ENCODE peak calls at places on chromosomes 4 and X, in eight cellular contexts. C is neuronal stem cell, L is GM23248, H is colonic mucosa, N is brain microvascular endothelial cell, U is dorsolateral prefrontal cortex, X is psoas muscle, O is fibroblast of lung. P is an unnamed sample.

GRCh38 chr4:118286685-118287084 is 66.1 kb downstream of the PRSS12 start:
- DNase-seq in C (no peak), L (no peak), H (no peak), N (no peak), U (no peak), X (no peak), O (no peak), P (no peak)

GRCh38 chr4:113057891-113058290 is 8.4 kb downstream of the ANK2 start:
- DNase-seq in C (no peak), L (peak), H (no peak), N (peak), U (no peak), X (no peak), O (no peak), P (no peak)

GRCh38 chrX:132489256-132490085 is 633 bp upstream of the MBNL3 start:
- DNase-seq in C (peak), L (peak), H (peak), N (no peak), U (no peak), X (peak), O (peak), P (no peak)

GRCh38 chrX:72305286-72306084 is at the start of gene CITED1:
- DNase-seq in C (peak), L (peak), H (no peak), N (no peak), U (peak), X (no peak), O (no peak), P (no peak)

GRCh38 chrX:47498411-47498810 is 15.4 kb upstream of the ZNF41 start:
- DNase-seq in C (no peak), L (no peak), H (no peak), N (no peak), U (no peak), X (no peak), O (no peak), P (no peak)

GRCh38 chr4:96293806-96294205 is 453.9 kb downstream of the PDHA2 start:
- DNase-seq in C (no peak), L (no peak), H (no peak), N (peak), U (peak), X (no peak), O (no peak), P (no peak)

GRCh38 chr4:127604949-127605709 is 27.6 kb upstream of the INTU start:
- DNase-seq in C (peak), L (peak), H (no peak), N (no peak), U (no peak), X (no peak), O (peak), P (no peak)

GRCh38 chr4:68892861-68893260 is 58.7 kb downstream of the UGT2A3 start:
- DNase-seq in C (no peak), L (no peak), H (no peak), N (no peak), U (no peak), X (no peak), O (no peak), P (no peak)

GRCh38 chr4:56410247-56410646 is 23.0 kb upstream of the AASDH start:
- DNase-seq in C (peak), L (peak), H (peak), N (peak), U (peak), X (no peak), O (peak), P (peak)

GRCh38 chr4:108045687-108046024 is 56.0 kb downstream of the HADH start:
- DNase-seq in C (no peak), L (peak), H (no peak), N (no peak), U (no peak), X (peak), O (peak), P (no peak)

GRCh38 chr4:14596904-14597303 is 405.4 kb upstream of the CPEB2 start:
- DNase-seq in C (no peak), L (no peak), H (no peak), N (no peak), U (no peak), X (no peak), O (no peak), P (no peak)

GRCh38 chr4:67288964-67289363 is 256.3 kb downstream of the CENPC start:
- DNase-seq in C (peak), L (no peak), H (no peak), N (peak), U (no peak), X (no peak), O (no peak), P (no peak)

GRCh38 chr4:43337707-43338106 is 445.2 kb downstream of the GRXCR1 start:
- DNase-seq in C (no peak), L (peak), H (no peak), N (no peak), U (no peak), X (no peak), O (peak), P (no peak)
- H3K27ac ChIP-seq in C (no peak), L (peak), H (no peak), N (no peak), U (no peak), X (no peak), O (peak), P (no peak)

GRCh38 chr4:122552898-122553297 is 68.0 kb downstream of the IL21 start:
- DNase-seq in C (no peak), L (no peak), H (no peak), N (no peak), U (no peak), X (no peak), O (no peak), P (no peak)

GRCh38 chr4:122548452-122548851 is 72.4 kb downstream of the IL21 start:
- DNase-seq in C (no peak), L (no peak), H (no peak), N (peak), U (no peak), X (no peak), O (peak), P (no peak)

GRCh38 chr4:122553432-122553831 is 67.4 kb downstream of the IL21 start:
- DNase-seq in C (no peak), L (no peak), H (no peak), N (no peak), U (no peak), X (no peak), O (no peak), P (no peak)

DNA sequence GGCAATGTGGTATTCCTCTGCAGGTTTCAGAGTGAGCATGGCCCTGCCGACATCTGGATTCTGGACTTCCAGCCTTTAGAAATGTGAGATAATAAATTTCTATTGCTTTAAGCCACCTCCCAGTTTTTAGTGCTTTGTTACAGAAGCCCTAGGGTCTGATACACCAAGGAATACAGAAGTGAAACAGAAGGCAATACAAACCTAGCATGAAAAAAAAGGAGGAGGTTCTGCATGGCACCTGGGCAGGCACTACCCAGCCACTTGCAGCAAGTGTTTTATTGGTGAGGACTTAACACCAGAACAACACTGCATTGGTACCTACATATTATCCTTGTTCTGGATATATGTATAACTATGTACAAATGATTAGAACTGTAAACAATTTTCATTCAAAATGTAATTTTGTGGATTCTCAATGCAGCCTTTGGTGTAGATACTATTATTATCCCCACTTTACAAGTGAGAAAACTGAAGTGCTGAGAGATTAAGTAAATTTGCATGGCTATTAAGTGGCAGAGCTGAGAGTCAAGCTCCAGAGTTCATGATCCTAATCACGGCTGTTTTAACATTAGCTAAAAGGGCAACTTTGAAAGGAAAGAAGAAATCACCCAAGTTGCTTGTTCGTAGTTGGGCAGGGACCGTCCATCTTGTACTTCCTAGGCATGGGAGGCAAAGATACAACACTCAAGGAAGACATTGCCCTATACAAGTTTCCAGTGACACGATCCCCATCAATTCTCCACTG is 71.8 kb downstream of the IL21 start:
- DNase-seq in C (no peak), L (no peak), H (no peak), N (no peak), U (no peak), X (no peak), O (no peak), P (no peak)
- H3K27ac ChIP-seq in C (no peak), L (no peak), H (no peak), N (peak), U (no peak), X (no peak), O (no peak), P (no peak)

GRCh38 chr4:100540156-100540555 is 22.3 kb upstream of the EMCN start:
- DNase-seq in C (no peak), L (no peak), H (no peak), N (no peak), U (no peak), X (no peak), O (no peak), P (no peak)
- H3K27ac ChIP-seq in C (no peak), L (no peak), H (no peak), N (no peak), U (no peak), X (no peak), O (no peak), P (no peak)

GRCh38 chr4:6673660-6674499 is 19.8 kb upstream of the S100P start:
- DNase-seq in C (peak), L (peak), H (peak), N (peak), U (peak), X (peak), O (peak), P (peak)

GRCh38 chr4:6671648-6672047 is 22.0 kb upstream of the S100P start:
- DNase-seq in C (no peak), L (no peak), H (no peak), N (no peak), U (no peak), X (no peak), O (no peak), P (no peak)

GRCh38 chr4:6676722-6677558 is 16.7 kb upstream of the S100P start:
- DNase-seq in C (no peak), L (no peak), H (no peak), N (no peak), U (no peak), X (no peak), O (no peak), P (no peak)

GRCh38 chr4:6672131-6672530 is 21.5 kb upstream of the S100P start:
- DNase-seq in C (no peak), L (no peak), H (no peak), N (no peak), U (no peak), X (no peak), O (no peak), P (no peak)

DNA sequence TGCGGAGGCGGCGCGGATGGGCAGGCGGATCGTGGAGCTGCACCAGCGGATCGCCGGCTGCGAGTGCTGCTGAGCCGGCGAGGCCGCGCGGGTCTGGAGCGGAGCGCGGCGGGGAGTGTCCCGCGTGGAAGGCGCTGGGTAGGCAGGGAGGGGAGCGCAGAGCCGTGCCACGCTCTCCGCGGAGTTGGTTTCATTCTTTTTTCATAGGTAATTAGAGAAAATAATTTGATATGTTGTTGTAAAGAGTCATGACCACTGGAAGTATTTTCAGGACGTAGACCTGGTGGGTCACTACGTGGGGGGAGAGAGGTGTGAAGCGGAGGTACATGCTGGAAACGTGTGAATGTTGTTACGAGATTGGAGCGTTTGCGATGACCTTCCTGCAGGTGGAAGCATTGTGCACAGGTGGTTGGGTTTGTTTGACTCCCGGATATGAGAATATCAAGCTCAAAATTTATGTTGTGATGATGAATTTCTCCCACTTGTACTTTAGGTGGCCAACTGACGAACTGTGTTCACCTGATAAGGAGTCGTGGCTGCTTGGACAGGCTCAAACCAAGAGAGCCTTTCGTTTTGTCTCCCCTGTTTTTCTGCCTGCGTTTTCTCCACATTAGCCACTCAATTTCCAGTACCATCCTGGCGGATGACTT is 19.1 kb upstream of the S100P start:
- DNase-seq in C (peak), L (peak), H (peak), N (peak), U (peak), X (peak), O (peak), P (peak)
- H3K27ac ChIP-seq in C (no peak), L (peak), H (peak), N (no peak), U (peak), X (peak), O (peak), P (no peak)

GRCh38 chr4:76670631-76671030 is 227.3 kb downstream of the SOWAHB start:
- DNase-seq in C (no peak), L (no peak), H (no peak), N (no peak), U (no peak), X (no peak), O (no peak), P (no peak)

GRCh38 chr4:76663794-76664193 is 228.8 kb downstream of the SHROOM3 start:
- DNase-seq in C (no peak), L (no peak), H (no peak), N (no peak), U (no peak), X (no peak), O (no peak), P (no peak)

GRCh38 chr4:76665721-76666120 is 230.7 kb downstream of the SHROOM3 start:
- DNase-seq in C (no peak), L (no peak), H (no peak), N (no peak), U (no peak), X (no peak), O (no peak), P (no peak)

GRCh38 chr4:76665139-76665538 is 230.1 kb downstream of the SHROOM3 start:
- DNase-seq in C (no peak), L (peak), H (peak), N (no peak), U (no peak), X (no peak), O (no peak), P (no peak)

GRCh38 chr4:76666940-76667532 is 230.9 kb downstream of the SOWAHB start:
- DNase-seq in C (no peak), L (peak), H (peak), N (no peak), U (no peak), X (no peak), O (no peak), P (no peak)
- H3K27ac ChIP-seq in C (no peak), L (no peak), H (peak), N (no peak), U (no peak), X (no peak), O (no peak), P (no peak)

GRCh38 chrX:55356609-55357008 is 91.9 kb upstream of the PAGE3 start:
- DNase-seq in C (no peak), L (no peak), H (no peak), N (no peak), U (no peak), X (no peak), O (no peak), P (no peak)
- H3K27ac ChIP-seq in C (no peak), L (no peak), H (no peak), N (no peak), U (no peak), X (no peak), O (no peak), P (no peak)

GRCh38 chr4:123478859-123479345 is 82.3 kb downstream of the SPRY1 start:
- DNase-seq in C (no peak), L (no peak), H (peak), N (peak), U (no peak), X (no peak), O (peak), P (no peak)
- H3K27ac ChIP-seq in C (no peak), L (no peak), H (no peak), N (no peak), U (no peak), X (peak), O (no peak), P (no peak)

DNA sequence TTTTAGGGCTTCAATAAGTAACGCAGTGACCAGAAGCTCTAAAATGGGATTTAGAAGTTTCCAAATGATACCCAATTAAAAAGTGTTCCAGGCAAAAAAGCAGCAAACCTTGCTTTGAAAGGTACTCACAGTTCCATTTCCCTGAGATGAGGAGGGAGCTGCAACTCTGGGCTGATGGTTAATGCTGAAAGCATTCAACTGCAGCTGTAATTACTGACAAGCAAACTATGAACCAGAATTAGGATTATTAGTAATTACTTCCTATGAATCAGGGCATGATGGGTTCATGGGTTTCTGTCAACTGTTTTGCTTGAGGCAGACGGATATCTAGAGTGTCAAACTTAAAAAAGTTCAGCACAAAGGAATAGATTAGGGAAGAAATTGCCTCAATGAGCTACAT is 357.4 kb downstream of the STIM2 start:
- DNase-seq in C (no peak), L (peak), H (no peak), N (no peak), U (no peak), X (no peak), O (no peak), P (no peak)
- H3K27ac ChIP-seq in C (no peak), L (peak), H (no peak), N (no peak), U (no peak), X (no peak), O (peak), P (no peak)

GRCh38 chrX:153953342-153953830 is 8.9 kb upstream of the RENBP start:
- DNase-seq in C (peak), L (peak), H (peak), N (peak), U (peak), X (peak), O (peak), P (peak)

GRCh38 chrX:153954618-153955450 is 10.4 kb upstream of the RENBP start:
- DNase-seq in C (no peak), L (no peak), H (no peak), N (no peak), U (no peak), X (peak), O (no peak), P (no peak)

GRCh38 chrX:153953892-153954617 is 9.6 kb upstream of the RENBP start:
- DNase-seq in C (no peak), L (no peak), H (no peak), N (no peak), U (no peak), X (peak), O (no peak), P (no peak)

GRCh38 chrX:153951683-153952372 is 7.4 kb upstream of the RENBP start:
- DNase-seq in C (no peak), L (no peak), H (no peak), N (no peak), U (no peak), X (no peak), O (no peak), P (no peak)

GRCh38 chrX:153952373-153953026 is 8.1 kb upstream of the RENBP start:
- DNase-seq in C (no peak), L (no peak), H (no peak), N (no peak), U (no peak), X (no peak), O (no peak), P (no peak)
- H3K27ac ChIP-seq in C (no peak), L (no peak), H (no peak), N (no peak), U (peak), X (peak), O (no peak), P (no peak)

DNA sequence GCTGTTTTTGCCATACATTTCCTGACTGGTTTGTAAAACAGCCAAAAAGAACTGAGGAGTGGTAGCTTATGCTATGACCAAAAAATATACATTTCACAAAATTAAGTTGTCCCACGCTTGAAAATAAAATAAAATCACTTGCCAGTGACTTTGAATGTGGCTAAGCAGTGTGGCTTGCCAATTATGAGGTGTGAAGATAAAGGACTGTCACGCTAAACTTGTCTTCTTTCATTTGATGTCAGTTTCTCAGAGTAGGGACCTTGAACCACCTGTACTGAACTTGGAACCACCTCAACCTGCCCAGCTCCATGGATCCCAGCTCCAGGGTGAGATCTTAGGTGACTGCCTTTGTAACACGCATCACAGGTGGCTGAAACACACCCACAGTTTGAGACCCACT is 113.7 kb upstream of the TBL1X start:
- DNase-seq in C (no peak), L (no peak), H (no peak), N (no peak), U (no peak), X (no peak), O (no peak), P (no peak)
- H3K27ac ChIP-seq in C (no peak), L (no peak), H (no peak), N (no peak), U (no peak), X (no peak), O (no peak), P (no peak)

P was measured in caudate nucleus.